ENCODE peak calls at places on chromosome 10, in four cellular contexts. Q is K562, O is neuronal stem cell, R is IMR-90. F is an unnamed sample.

GRCh38 chr10:117720931-117721826 is 178.6 kb downstream of the EMX2 start:
- DNase-seq in Q (no peak), O (peak; percentile 54), R (no peak), F (no peak)

GRCh38 chr10:3893904-3894563 is 109.0 kb upstream of the KLF6 start:
- DNase-seq in Q (no peak), O (no peak), R (peak; percentile 45), F (no peak)

GRCh38 chr10:22481687-22482539 is 136.6 kb downstream of the SPAG6 start:
- DNase-seq in Q (no peak), O (no peak), R (no peak), F (peak; percentile 25)

GRCh38 chr10:104028823-104029527 is 56.7 kb downstream of the COL17A1 start:
- DNase-seq in Q (no peak), O (no peak), R (no peak), F (no peak)

GRCh38 chr10:3099291-3100092 is 32.1 kb downstream of the PFKP start:
- DNase-seq in Q (no peak), O (no peak), R (peak; percentile 85), F (peak; percentile 82)

GRCh38 chr10:33937987-33938386 is 603.5 kb upstream of the NRP1 start:
- DNase-seq in Q (no peak), O (no peak), R (no peak), F (no peak)

GRCh38 chr10:14578060-14578952 is 196.4 kb downstream of the FAM107B start:
- DNase-seq in Q (no peak), O (no peak), R (peak; percentile 68), F (peak; percentile 51)

GRCh38 chr10:86966008-86966654 is 2.2 kb upstream of the ADIRF start:
- DNase-seq in Q (no peak), O (no peak), R (no peak), F (no peak)

GRCh38 chr10:22345301-22346086 is at the start of gene SPAG6:
- DNase-seq in Q (no peak), O (peak; percentile 51), R (no peak), F (no peak)

GRCh38 chr10:6296456-6297214 is 93.9 kb downstream of the PFKFB3 start:
- DNase-seq in Q (no peak), O (no peak), R (no peak), F (no peak)

GRCh38 chr10:127987467-127988380 is 80.8 kb downstream of the PTPRE start:
- DNase-seq in Q (no peak), O (no peak), R (no peak), F (no peak)

GRCh38 chr10:133093291-133093690 is 5.6 kb downstream of the ADGRA1 start:
- DNase-seq in Q (no peak), O (no peak), R (no peak), F (no peak)

GRCh38 chr10:131726460-131726861 is 174.3 kb upstream of the PPP2R2D start:
- DNase-seq in Q (no peak), O (peak; percentile 83), R (no peak), F (no peak)

GRCh38 chr10:133457100-133457841 is 3.5 kb downstream of the SCART1 start:
- DNase-seq in Q (no peak), O (no peak), R (no peak), F (no peak)

GRCh38 chr10:43944742-43945730 is 296.4 kb upstream of the ZNF32 start:
- DNase-seq in Q (no peak), O (no peak), R (no peak), F (no peak)

GRCh38 chr10:13944901-13945300 is 358.1 kb downstream of the PRPF18 start:
- DNase-seq in Q (no peak), O (no peak), R (no peak), F (no peak)

GRCh38 chr10:34549001-34549400 is 266.1 kb downstream of the PARD3 start:
- DNase-seq in Q (no peak), O (no peak), R (no peak), F (peak; percentile 34)

GRCh38 chr10:127577376-127577775 is 28.3 kb downstream of the NPS start:
- DNase-seq in Q (no peak), O (no peak), R (peak; percentile 25), F (peak; percentile 53)

GRCh38 chr10:73827346-73828089 is 16.1 kb upstream of the NDST2 start:
- DNase-seq in Q (no peak), O (no peak), R (no peak), F (peak; percentile 45)

GRCh38 chr10:89309646-89310045 is 7.8 kb downstream of the IFIT2 start:
- DNase-seq in Q (no peak), O (no peak), R (no peak), F (no peak)

GRCh38 chr10:86354761-86355540 is 11.6 kb downstream of the GRID1 start:
- DNase-seq in Q (no peak), O (no peak), R (no peak), F (no peak)

GRCh38 chr10:30413996-30414576 is 19.9 kb upstream of the MAP3K8 start:
- DNase-seq in Q (peak; percentile 69), O (no peak), R (peak; percentile 71), F (peak; percentile 91)

GRCh38 chr10:45239642-45240041 is 75.8 kb downstream of the OR13A1 start:
- DNase-seq in Q (no peak), O (no peak), R (peak; percentile 6), F (no peak)

GRCh38 chr10:14394179-14394578 is 63.5 kb upstream of the FRMD4A start:
- DNase-seq in Q (no peak), O (no peak), R (no peak), F (no peak)

GRCh38 chr10:93034426-93034825 is 26.2 kb upstream of the CYP26C1 start:
- DNase-seq in Q (no peak), O (no peak), R (no peak), F (peak; percentile 71)

GRCh38 chr10:11678074-11678793 is 63.9 kb upstream of the ECHDC3 start:
- DNase-seq in Q (no peak), O (no peak), R (no peak), F (peak; percentile 45)

GRCh38 chr10:89357955-89358354 is 19.9 kb upstream of the IFIT1B start:
- DNase-seq in Q (no peak), O (no peak), R (no peak), F (no peak)

GRCh38 chr10:11631890-11632587 is 20.6 kb upstream of the USP6NL start:
- DNase-seq in Q (no peak), O (no peak), R (no peak), F (no peak)

GRCh38 chr10:112963835-112964234 is 13.8 kb downstream of the TCF7L2 start:
- DNase-seq in Q (no peak), O (no peak), R (peak; percentile 40), F (no peak)

GRCh38 chr10:80503584-80504157 is 34.0 kb upstream of the SH2D4B start:
- DNase-seq in Q (no peak), O (no peak), R (no peak), F (no peak)

GRCh38 chr10:22230331-22230833 is 12.6 kb upstream of the EBLN1 start:
- DNase-seq in Q (peak; percentile 75), O (peak; percentile 44), R (peak; percentile 29), F (peak; percentile 84)

GRCh38 chr10:27899058-27899457 is 99.8 kb downstream of the ODAD2 start:
- DNase-seq in Q (no peak), O (no peak), R (no peak), F (no peak)

GRCh38 chr10:19096674-19097073 is 48.1 kb downstream of the MALRD1 start:
- DNase-seq in Q (no peak), O (no peak), R (no peak), F (no peak)

GRCh38 chr10:119602241-119603095 is 5.7 kb upstream of the TIAL1 start:
- DNase-seq in Q (peak; percentile 46), O (no peak), R (no peak), F (no peak)

GRCh38 chr10:133180192-133180914 is 20.3 kb downstream of the KNDC1 start:
- DNase-seq in Q (no peak), O (no peak), R (no peak), F (no peak)

GRCh38 chr10:131844546-131845084 is 56.2 kb upstream of the PPP2R2D start:
- DNase-seq in Q (no peak), O (no peak), R (no peak), F (no peak)

GRCh38 chr10:122163182-122164027 is 107.7 kb upstream of the BTBD16 start:
- DNase-seq in Q (no peak), O (peak; percentile 94), R (peak; percentile 52), F (peak; percentile 66)

GRCh38 chr10:129958686-129959543 is 5.2 kb downstream of the EBF3 start:
- DNase-seq in Q (no peak), O (peak; percentile 48), R (no peak), F (no peak)

GRCh38 chr10:129958118-129958685 is 5.9 kb downstream of the EBF3 start:
- DNase-seq in Q (no peak), O (peak; percentile 49), R (no peak), F (no peak)

GRCh38 chr10:129956285-129956649 is 7.8 kb downstream of the EBF3 start:
- DNase-seq in Q (no peak), O (no peak), R (no peak), F (no peak)

GRCh38 chr10:129955591-129956284 is 8.3 kb downstream of the EBF3 start:
- DNase-seq in Q (no peak), O (peak; percentile 11), R (no peak), F (no peak)

GRCh38 chr10:129956902-129957673 is 7.0 kb downstream of the EBF3 start:
- DNase-seq in Q (no peak), O (peak; percentile 26), R (no peak), F (no peak)
- H3K9ac ChIP-seq in Q (no peak overlapping the region), O (no peak overlapping the region), R (no peak overlapping the region), F (peak overlapping the region; percentile 96)

DNA sequence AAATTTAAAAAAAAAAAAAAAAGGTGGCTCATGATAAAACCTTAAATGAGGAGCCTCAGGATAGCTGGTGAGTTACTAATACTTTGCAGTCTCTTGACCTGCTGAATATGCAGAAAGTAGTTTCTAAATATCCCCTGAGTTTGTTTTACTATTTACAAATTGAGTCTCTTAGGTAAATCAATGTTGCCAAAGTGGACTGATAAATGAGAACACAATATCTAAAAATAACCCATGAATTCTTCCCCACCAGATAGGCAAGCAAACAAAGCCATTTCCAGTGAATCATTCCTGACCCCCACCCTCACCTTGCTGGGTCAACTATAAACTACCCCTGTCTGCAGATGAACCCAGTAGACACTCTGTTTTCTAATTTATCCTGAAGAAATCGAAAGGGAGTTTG is 78.9 kb downstream of the GFRA1 start:
- DNase-seq in Q (no peak), O (no peak), R (no peak), F (no peak)
- H3K4me3 ChIP-seq in Q (no peak overlapping the region), O (no peak overlapping the region), R (no peak overlapping the region), F (no peak overlapping the region)

GRCh38 chr10:62810131-62810530 is 5.6 kb downstream of the ADO start:
- DNase-seq in Q (no peak), O (no peak), R (no peak), F (no peak)

GRCh38 chr10:62806246-62806645 is 1.7 kb downstream of the ADO start:
- DNase-seq in Q (no peak), O (no peak), R (peak; percentile 25), F (peak; percentile 20)

GRCh38 chr10:62804384-62805138 is at the start of gene ADO:
- DNase-seq in Q (peak; percentile 90), O (peak; percentile 85), R (peak; percentile 79), F (peak; percentile 90)

GRCh38 chr10:62803993-62804383 is 532 bp upstream of the ADO start:
- DNase-seq in Q (no peak), O (no peak), R (peak; percentile 33), F (no peak)

GRCh38 chr10:62805139-62806092 is 896 bp downstream of the ADO start:
- DNase-seq in Q (peak; percentile 44), O (peak; percentile 47), R (peak; percentile 47), F (peak; percentile 80)
- H3K9ac ChIP-seq in Q (peak overlapping the region; percentile 96), O (peak overlapping the region; percentile 100), R (peak overlapping the region; percentile 86), F (peak overlapping the region; percentile 93)

GRCh38 chr10:95437669-95438068 is 123.5 kb downstream of the SORBS1 start:
- DNase-seq in Q (no peak), O (no peak), R (no peak), F (no peak)
- H3K4me3 ChIP-seq in Q (no peak overlapping the region), O (no peak overlapping the region), R (no peak overlapping the region), F (no peak overlapping the region)

F was measured in adipocyte.